ENCODE peak calls at places on chromosomes 5 and 9, in ten cellular contexts. Q is keratinocyte, D is IMR-90, X is upper lobe of left lung, T is body of pancreas, O is heart left ventricle, A is endothelial cell of umbilical vein, C is MM.1S, E is mucosa of descending colon, S is stomach. G is an unnamed sample.

GRCh38 chr5:42429694-42430093 is 6.5 kb downstream of the GHR start:
- DNase-seq in Q (no peak), D (no peak), X (no peak), T (no peak), O (no peak), A (no peak), C (no peak), E (no peak), S (no peak), G (no peak)

GRCh38 chr5:96657068-96657467 is 5.1 kb upstream of the CAST start:
- DNase-seq in Q (peak), D (peak), X (no peak), T (no peak), O (peak), A (peak), C (peak), E (no peak), S (no peak), G (no peak)

GRCh38 chr5:109299557-109299956 is 110.2 kb downstream of the PJA2 start:
- DNase-seq in Q (no peak), D (no peak), X (no peak), T (no peak), O (no peak), A (no peak), C (no peak), E (no peak), S (no peak), G (no peak)

GRCh38 chr9:125537442-125538091 is 169.4 kb downstream of the MAPKAP1 start:
- DNase-seq in Q (no peak), D (no peak), X (no peak), T (no peak), O (no peak), A (no peak), C (no peak), E (no peak), S (no peak), G (no peak)

GRCh38 chr9:22165144-22165543 is 156.0 kb upstream of the CDKN2B start:
- DNase-seq in Q (no peak), D (peak), X (no peak), T (no peak), O (no peak), A (no peak), C (no peak), E (no peak), S (no peak), G (no peak)

GRCh38 chr9:114486205-114486963 is 18.9 kb downstream of the WHRN start:
- DNase-seq in Q (no peak), D (peak), X (no peak), T (peak), O (no peak), A (no peak), C (no peak), E (no peak), S (no peak), G (no peak)

GRCh38 chr9:84121991-84122523 is 141.5 kb downstream of the RMI1 start:
- DNase-seq in Q (no peak), D (peak), X (no peak), T (no peak), O (no peak), A (peak), C (no peak), E (no peak), S (no peak), G (no peak)

GRCh38 chr5:8458038-8458383 is 589.1 kb downstream of the MTRR start:
- DNase-seq in Q (no peak), D (peak), X (no peak), T (no peak), O (peak), A (peak), C (no peak), E (no peak), S (no peak), G (no peak)

GRCh38 chr9:124695280-124695890 is 75.7 kb downstream of the NR6A1 start:
- DNase-seq in Q (no peak), D (peak), X (peak), T (no peak), O (no peak), A (no peak), C (no peak), E (no peak), S (no peak), G (no peak)

GRCh38 chr9:121437891-121438290 is 61.8 kb downstream of the GGTA1 start:
- DNase-seq in Q (no peak), D (no peak), X (no peak), T (no peak), O (no peak), A (no peak), C (no peak), E (no peak), S (no peak), G (no peak)

GRCh38 chr9:83920469-83920941 is 727 bp downstream of the KIF27 start:
- DNase-seq in Q (no peak), D (peak), X (no peak), T (peak), O (no peak), A (peak), C (peak), E (no peak), S (peak), G (no peak)

GRCh38 chr9:128707446-128707845 is 5.1 kb downstream of the PKN3 start:
- DNase-seq in Q (no peak), D (no peak), X (no peak), T (peak), O (peak), A (no peak), C (no peak), E (no peak), S (no peak), G (no peak)

GRCh38 chr5:132293066-132293991 is 865 bp upstream of the SLC22A4 start:
- DNase-seq in Q (no peak), D (peak), X (peak), T (peak), O (peak), A (peak), C (peak), E (peak), S (peak), G (peak)

GRCh38 chr5:55104036-55104767 is 1.8 kb downstream of the GZMA start:
- DNase-seq in Q (no peak), D (no peak), X (no peak), T (no peak), O (no peak), A (no peak), C (no peak), E (no peak), S (no peak), G (no peak)

GRCh38 chr9:38333047-38333446 is 59.5 kb upstream of the ALDH1B1 start:
- DNase-seq in Q (no peak), D (peak), X (no peak), T (no peak), O (no peak), A (no peak), C (no peak), E (no peak), S (no peak), G (no peak)

GRCh38 chr9:6870650-6871477 is 113.1 kb downstream of the KDM4C start:
- DNase-seq in Q (no peak), D (no peak), X (no peak), T (peak), O (no peak), A (no peak), C (no peak), E (no peak), S (no peak), G (no peak)

GRCh38 chr5:59893436-59894227 is at the start of gene PDE4D:
- DNase-seq in Q (no peak), D (peak), X (peak), T (peak), O (peak), A (peak), C (peak), E (peak), S (peak), G (no peak)

GRCh38 chr5:158056426-158056825 is 197.5 kb upstream of the CLINT1 start:
- DNase-seq in Q (peak), D (peak), X (no peak), T (no peak), O (no peak), A (no peak), C (no peak), E (no peak), S (no peak), G (no peak)

GRCh38 chr5:135428586-135428985 is 18.6 kb downstream of the DCANP1 start:
- DNase-seq in Q (no peak), D (no peak), X (no peak), T (no peak), O (no peak), A (no peak), C (no peak), E (no peak), S (no peak), G (no peak)

GRCh38 chr5:135127604-135128240 is 93.7 kb upstream of the PITX1 start:
- DNase-seq in Q (peak), D (peak), X (peak), T (no peak), O (no peak), A (no peak), C (no peak), E (peak), S (peak), G (no peak)

GRCh38 chr9:71897573-71897972 is 13.4 kb downstream of the ABHD17B start:
- DNase-seq in Q (no peak), D (no peak), X (no peak), T (no peak), O (no peak), A (peak), C (peak), E (no peak), S (no peak), G (no peak)

GRCh38 chr5:124675921-124676846 is 70.3 kb downstream of the ZNF608 start:
- DNase-seq in Q (no peak), D (no peak), X (no peak), T (no peak), O (no peak), A (no peak), C (no peak), E (no peak), S (no peak), G (no peak)

GRCh38 chr5:29001666-29002065 is 1963.3 kb upstream of the CDH9 start:
- DNase-seq in Q (no peak), D (no peak), X (no peak), T (no peak), O (no peak), A (no peak), C (no peak), E (no peak), S (no peak), G (no peak)

GRCh38 chr9:88179080-88179521 is 40.8 kb upstream of the SPATA31C2 start:
- DNase-seq in Q (no peak), D (no peak), X (peak), T (no peak), O (no peak), A (no peak), C (no peak), E (peak), S (no peak), G (no peak)

GRCh38 chr9:5587024-5587423 is 41.9 kb upstream of the RIC1 start:
- DNase-seq in Q (no peak), D (peak), X (no peak), T (no peak), O (no peak), A (no peak), C (no peak), E (no peak), S (no peak), G (no peak)

GRCh38 chr5:128052764-128053163 is 30.8 kb upstream of the SLC12A2 start:
- DNase-seq in Q (no peak), D (peak), X (no peak), T (no peak), O (no peak), A (no peak), C (no peak), E (no peak), S (no peak), G (no peak)

GRCh38 chr5:52725781-52726180 is 61.9 kb upstream of the ITGA1 start:
- DNase-seq in Q (no peak), D (no peak), X (no peak), T (peak), O (peak), A (peak), C (no peak), E (peak), S (no peak), G (no peak)

GRCh38 chr9:128001411-128002298 is 20.9 kb upstream of the EEIG1 start:
- DNase-seq in Q (no peak), D (peak), X (no peak), T (no peak), O (no peak), A (peak), C (no peak), E (no peak), S (peak), G (no peak)

GRCh38 chr9:134992755-134993124 is 75.0 kb upstream of the FCN1 start:
- DNase-seq in Q (no peak), D (no peak), X (peak), T (no peak), O (peak), A (no peak), C (no peak), E (no peak), S (no peak), G (no peak)

GRCh38 chr5:149130932-149131273 is 10.4 kb upstream of the ABLIM3 start:
- DNase-seq in Q (no peak), D (no peak), X (no peak), T (no peak), O (no peak), A (no peak), C (peak), E (no peak), S (no peak), G (no peak)

GRCh38 chr5:67300321-67300720 is 103.7 kb upstream of the CD180 start:
- DNase-seq in Q (no peak), D (no peak), X (no peak), T (no peak), O (no peak), A (no peak), C (no peak), E (no peak), S (no peak), G (no peak)

GRCh38 chr9:130932220-130933069 is 6.6 kb downstream of the FIBCD1 start:
- DNase-seq in Q (no peak), D (peak), X (peak), T (no peak), O (peak), A (no peak), C (no peak), E (no peak), S (no peak), G (no peak)

GRCh38 chr9:127912296-127912695 is 4.5 kb downstream of the ST6GALNAC4 start:
- DNase-seq in Q (no peak), D (no peak), X (peak), T (no peak), O (no peak), A (no peak), C (no peak), E (peak), S (no peak), G (no peak)

GRCh38 chr5:169299651-169300467 is 1.1 kb downstream of the SLIT3 start:
- DNase-seq in Q (no peak), D (no peak), X (no peak), T (no peak), O (no peak), A (no peak), C (no peak), E (no peak), S (no peak), G (no peak)

GRCh38 chr9:95719354-95719753 is 156.1 kb upstream of the ERCC6L2 start:
- DNase-seq in Q (no peak), D (no peak), X (no peak), T (no peak), O (no peak), A (no peak), C (no peak), E (peak), S (no peak), G (no peak)

GRCh38 chr5:169411789-169412425 is 111.0 kb upstream of the SLIT3 start:
- DNase-seq in Q (no peak), D (no peak), X (no peak), T (no peak), O (no peak), A (no peak), C (no peak), E (no peak), S (no peak), G (no peak)

DNA sequence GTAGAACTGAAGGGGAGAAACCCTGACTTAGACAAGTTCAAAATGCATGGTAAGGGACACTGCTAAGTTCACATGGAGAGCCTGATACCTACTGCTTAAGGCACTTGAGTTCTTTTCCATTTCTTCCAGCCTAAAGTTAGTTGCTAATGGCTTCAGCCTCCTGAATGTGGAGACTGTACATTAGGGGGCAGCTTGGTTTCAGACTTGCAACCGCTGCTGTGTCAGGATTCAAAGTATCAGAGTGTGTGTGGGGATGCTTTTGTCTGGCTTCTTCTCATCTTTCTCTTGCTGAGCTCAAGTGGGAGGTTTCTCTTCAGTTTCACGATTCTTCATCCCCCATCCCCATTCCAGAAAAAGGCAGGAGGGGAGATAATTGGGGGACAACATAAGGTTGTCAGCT is 49.4 kb downstream of the ATP10B start:
- DNase-seq in Q (no peak), D (no peak), X (no peak), T (peak), O (no peak), A (no peak), C (peak), E (no peak), S (no peak), G (no peak)
- TF ChIP-seq CTCF in Q (peak), D (no peak), X (no peak), T (peak), O (no peak), A (no peak), C (peak), E (no peak), S (no peak), G (no peak)

DNA sequence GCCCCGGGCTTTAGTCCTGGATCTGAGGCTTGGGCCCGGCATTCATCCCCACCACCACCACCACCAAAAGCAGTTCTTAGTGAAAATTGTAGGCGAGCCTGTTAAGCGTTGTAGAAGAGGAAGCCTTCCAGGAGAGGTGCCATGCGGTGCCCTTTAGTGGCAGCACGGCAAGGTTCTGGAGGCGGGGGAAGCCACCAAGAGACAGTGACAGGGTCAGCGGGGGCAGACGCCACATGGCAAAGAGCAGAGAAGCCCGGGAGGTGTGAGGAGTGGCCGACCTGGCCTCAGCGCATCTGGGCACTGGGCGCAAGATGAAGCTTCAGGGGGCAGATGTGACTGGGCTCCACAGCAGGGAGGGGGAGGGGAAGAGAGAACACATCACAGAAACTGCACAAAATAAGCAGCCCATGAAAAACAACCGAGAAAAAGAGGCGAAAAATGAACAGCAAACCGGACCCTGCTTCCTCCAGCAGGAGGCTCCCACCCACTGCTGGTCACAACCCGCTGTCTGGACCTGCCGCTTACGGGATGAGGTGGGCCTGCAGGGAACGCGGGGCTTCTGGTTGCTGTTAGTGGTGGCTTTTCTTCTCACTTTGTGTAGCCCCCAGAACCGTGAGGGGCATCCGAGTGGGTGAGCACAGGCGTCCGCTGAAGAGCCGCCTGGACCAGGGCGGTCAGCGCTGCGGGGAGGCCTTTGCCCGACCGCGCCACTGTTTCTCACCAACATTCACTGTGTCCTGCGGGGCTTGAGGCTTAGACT is 4.3 kb downstream of the LRRC14B start:
- DNase-seq in Q (no peak), D (no peak), X (no peak), T (peak), O (no peak), A (no peak), C (no peak), E (no peak), S (no peak), G (no peak)
- TF ChIP-seq CTCF in Q (no peak), D (peak), X (no peak), T (no peak), O (no peak), A (no peak), C (no peak), E (no peak), S (no peak), G (no peak)

GRCh38 chr9:34370970-34371880 is 5.5 kb downstream of the MYORG start:
- DNase-seq in Q (no peak), D (no peak), X (peak), T (no peak), O (no peak), A (no peak), C (no peak), E (no peak), S (no peak), G (no peak)

GRCh38 chr9:34374339-34374738 is 2.4 kb downstream of the MYORG start:
- DNase-seq in Q (no peak), D (no peak), X (no peak), T (no peak), O (no peak), A (no peak), C (no peak), E (no peak), S (no peak), G (no peak)

GRCh38 chr9:34371886-34372597 is 4.7 kb downstream of the MYORG start:
- DNase-seq in Q (no peak), D (no peak), X (peak), T (no peak), O (no peak), A (no peak), C (no peak), E (no peak), S (no peak), G (no peak)

GRCh38 chr9:34373749-34374148 is 2.9 kb downstream of the MYORG start:
- DNase-seq in Q (no peak), D (no peak), X (no peak), T (no peak), O (no peak), A (no peak), C (no peak), E (no peak), S (no peak), G (no peak)

GRCh38 chr9:34372598-34373011 is 4.1 kb downstream of the MYORG start:
- DNase-seq in Q (no peak), D (no peak), X (no peak), T (peak), O (no peak), A (no peak), C (no peak), E (no peak), S (no peak), G (no peak)
- TF ChIP-seq CTCF in Q (no peak), D (no peak), X (no peak), T (no peak), O (no peak), A (no peak), C (no peak), E (no peak), S (no peak), G (no peak)

GRCh38 chr5:92641031-92641962 is 939.7 kb downstream of the NR2F1-AS1 start:
- DNase-seq in Q (no peak), D (peak), X (no peak), T (peak), O (no peak), A (peak), C (peak), E (no peak), S (no peak), G (no peak)

GRCh38 chr5:92644271-92644886 is 936.6 kb downstream of the NR2F1-AS1 start:
- DNase-seq in Q (no peak), D (no peak), X (no peak), T (no peak), O (no peak), A (no peak), C (no peak), E (no peak), S (no peak), G (no peak)
- TF ChIP-seq CTCF in Q (no peak), D (no peak), X (no peak), T (no peak), O (no peak), A (peak), C (no peak), E (no peak), S (no peak), G (no peak)

DNA sequence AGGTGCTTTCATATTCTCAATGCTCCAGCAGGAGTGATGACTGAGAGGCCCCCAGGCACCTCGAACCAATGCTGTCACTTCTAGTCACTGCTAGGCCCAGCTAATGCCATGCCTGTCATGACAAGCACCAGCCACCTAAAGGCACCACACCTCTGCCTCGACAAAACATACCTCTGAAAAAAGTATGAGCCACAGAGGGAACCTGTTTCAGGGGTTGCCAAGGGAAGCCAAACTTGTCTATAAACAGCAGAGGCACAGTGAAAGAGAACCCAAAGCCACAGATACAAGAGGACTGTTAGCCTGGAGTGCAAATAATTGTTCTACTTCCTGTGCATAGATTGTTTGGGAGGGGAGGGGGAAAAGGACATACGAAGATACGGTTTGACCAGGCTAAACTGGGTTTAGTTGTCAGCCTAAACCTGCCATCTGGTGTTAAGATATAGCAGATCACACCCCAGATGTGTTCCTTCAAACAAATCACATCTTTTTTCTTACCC is 45.9 kb downstream of the BNC2 start:
- DNase-seq in Q (peak), D (peak), X (no peak), T (no peak), O (no peak), A (peak), C (peak), E (no peak), S (no peak), G (no peak)
- TF ChIP-seq CTCF in Q (no peak), D (peak), X (no peak), T (no peak), O (no peak), A (peak), C (no peak), E (no peak), S (no peak), G (no peak)

GRCh38 chr9:15755660-15756059 is 202.8 kb downstream of the CCDC171 start:
- DNase-seq in Q (no peak), D (peak), X (no peak), T (no peak), O (no peak), A (no peak), C (no peak), E (no peak), S (no peak), G (no peak)
- TF ChIP-seq CTCF in Q (no peak), D (no peak), X (no peak), T (no peak), O (no peak), A (no peak), C (no peak), E (no peak), S (no peak), G (no peak)

G was measured in activated B cell treated with CpG ODN at 0.5 μM for 24 hours.